ENCODE peak calls at places on chromosomes 3 and 15, in five cellular contexts. W, U, X, V and Y are unnamed samples.

GRCh38 chr3:3443482-3443881 is 264.0 kb upstream of the CRBN start:
- DNase-seq in W (no peak), U (no peak), X (no peak), V (no peak), Y (no peak)

GRCh38 chr15:39801641-39802309 is 19.1 kb upstream of the FSIP1 start:
- DNase-seq in W (peak), U (peak), X (no peak), V (no peak), Y (peak)

GRCh38 chr3:151379083-151379734 is 5.3 kb downstream of the P2RY12 start:
- DNase-seq in W (no peak), U (no peak), X (no peak), V (no peak), Y (peak)

GRCh38 chr15:91737419-91737818 is 116.1 kb upstream of the SLCO3A1 start:
- DNase-seq in W (no peak), U (no peak), X (no peak), V (no peak), Y (no peak)

GRCh38 chr3:177777699-177778098 is 580.4 kb upstream of the TBL1XR1 start:
- DNase-seq in W (peak), U (peak), X (no peak), V (no peak), Y (peak)

GRCh38 chr3:128971421-128971820 is 22.5 kb downstream of the CFAP92 start:
- DNase-seq in W (no peak), U (no peak), X (no peak), V (no peak), Y (peak)

GRCh38 chr3:47431225-47431624 is 44.5 kb downstream of the SCAP start:
- DNase-seq in W (no peak), U (no peak), X (no peak), V (no peak), Y (no peak)

GRCh38 chr3:10394491-10395025 is 73.6 kb upstream of the SEC13 start:
- DNase-seq in W (no peak), U (no peak), X (no peak), V (peak), Y (no peak)

GRCh38 chr15:60462027-60462426 is 16.9 kb downstream of the ICE2 start:
- DNase-seq in W (no peak), U (no peak), X (no peak), V (no peak), Y (no peak)

GRCh38 chr15:35771878-35772442 is 226.0 kb upstream of the DPH6 start:
- DNase-seq in W (no peak), U (no peak), X (no peak), V (no peak), Y (no peak)

GRCh38 chr3:54064486-54064885 is 57.9 kb upstream of the CACNA2D3 start:
- DNase-seq in W (no peak), U (no peak), X (no peak), V (no peak), Y (no peak)

GRCh38 chr3:174681784-174682183 is 177.3 kb upstream of the NAALADL2 start:
- DNase-seq in W (no peak), U (no peak), X (no peak), V (no peak), Y (no peak)

GRCh38 chr3:66493464-66494099 is 7.2 kb downstream of the LRIG1 start:
- DNase-seq in W (no peak), U (no peak), X (no peak), V (no peak), Y (no peak)

GRCh38 chr3:54706783-54707182 is 221.1 kb downstream of the LRTM1 start:
- DNase-seq in W (no peak), U (no peak), X (no peak), V (no peak), Y (no peak)

GRCh38 chr15:73141216-73141900 is 89.1 kb downstream of the NEO1 start:
- DNase-seq in W (peak), U (no peak), X (peak), V (no peak), Y (no peak)

GRCh38 chr3:106030620-106030945 is 161.8 kb upstream of the CBLB start:
- DNase-seq in W (no peak), U (no peak), X (no peak), V (no peak), Y (no peak)

GRCh38 chr3:133910422-133910821 is 14.7 kb upstream of the RAB6B start:
- DNase-seq in W (no peak), U (no peak), X (no peak), V (no peak), Y (no peak)

GRCh38 chr3:178385280-178385952 is 150.8 kb upstream of the KCNMB2 start:
- DNase-seq in W (peak), U (peak), X (peak), V (no peak), Y (peak)

GRCh38 chr15:92074646-92075045 is 221.1 kb downstream of the SLCO3A1 start:
- DNase-seq in W (no peak), U (no peak), X (no peak), V (peak), Y (peak)

GRCh38 chr3:140903196-140903595 is 38.4 kb upstream of the SLC25A36 start:
- DNase-seq in W (no peak), U (no peak), X (no peak), V (no peak), Y (no peak)

GRCh38 chr15:65326109-65326508 is 21.6 kb downstream of the RNU5B-1 start:
- DNase-seq in W (peak), U (no peak), X (no peak), V (no peak), Y (peak)

GRCh38 chr15:23564798-23565394 is 578 bp upstream of the MKRN3 start:
- DNase-seq in W (no peak), U (no peak), X (no peak), V (no peak), Y (no peak)